ENCODE peak calls at places on chromosomes 13 and 19, in four cellular contexts. V is AG04449, E is cardiac muscle cell, R is pancreas. S is an unnamed sample.

GRCh38 chr13:100895656-100896055 is 221.1 kb upstream of the TMTC4 start:
- DNase-seq in V (no peak), E (no peak), R (no peak), S (no peak)

GRCh38 chr19:9431475-9431874 is 3.9 kb downstream of the ZNF266 start:
- DNase-seq in V (no peak), E (peak; percentile 49), R (no peak), S (no peak)

GRCh38 chr13:35388979-35389378 is 87.5 kb downstream of the MAB21L1 start:
- DNase-seq in V (no peak), E (peak; percentile 47), R (no peak), S (peak; percentile 3)

GRCh38 chr19:49355890-49356289 is 6.3 kb downstream of the TEAD2 start:
- DNase-seq in V (no peak), E (peak; percentile 72), R (no peak), S (no peak)

GRCh38 chr19:2834294-2834871 is 6.9 kb upstream of the ZNF555 start:
- DNase-seq in V (no peak), E (no peak), R (no peak), S (no peak)

GRCh38 chr13:102620512-102620911 is 23.7 kb downstream of the TPP2 start:
- DNase-seq in V (no peak), E (no peak), R (no peak), S (no peak)

GRCh38 chr13:101623469-101624209 is 171.2 kb downstream of the ITGBL1 start:
- DNase-seq in V (no peak), E (no peak), R (no peak), S (peak; percentile 73)

GRCh38 chr13:27953671-27954405 is 15.3 kb downstream of the CDX2 start:
- DNase-seq in V (no peak), E (peak; percentile 79), R (peak; percentile 98), S (peak; percentile 61)

GRCh38 chr19:38692458-38693379 is 45.3 kb downstream of the ACTN4 start:
- DNase-seq in V (no peak), E (no peak), R (peak; percentile 50), S (no peak)

GRCh38 chr13:112366907-112367646 is 9.1 kb upstream of the SPACA7 start:
- DNase-seq in V (no peak), E (no peak), R (no peak), S (no peak)

GRCh38 chr19:37997911-37998344 is 90.9 kb downstream of the SIPA1L3 start:
- DNase-seq in V (peak; percentile 78), E (peak; percentile 90), R (no peak), S (peak; percentile 81)

GRCh38 chr19:49057636-49058234 is at the start of gene CGB7:
- DNase-seq in V (no peak), E (peak; percentile 59), R (peak; percentile 85), S (peak; percentile 48)

GRCh38 chr13:41502676-41503075 is 45.3 kb downstream of the RGCC start:
- DNase-seq in V (no peak), E (no peak), R (no peak), S (no peak)

GRCh38 chr19:15159251-15159650 is 41.5 kb downstream of the NOTCH3 start:
- DNase-seq in V (no peak), E (no peak), R (no peak), S (no peak)

GRCh38 chr13:87403748-87404432 is 267.3 kb upstream of the SLITRK5 start:
- DNase-seq in V (no peak), E (no peak), R (no peak), S (no peak)

GRCh38 chr13:49300716-49301589 is 53.2 kb downstream of the CDADC1 start:
- DNase-seq in V (no peak), E (peak; percentile 82), R (no peak), S (peak; percentile 82)

GRCh38 chr19:33339750-33340029 is 33.8 kb upstream of the CEBPG start:
- DNase-seq in V (no peak), E (no peak), R (no peak), S (no peak)

GRCh38 chr19:17576758-17577532 is 21.5 kb downstream of the COLGALT1 start:
- DNase-seq in V (no peak), E (peak; percentile 51), R (no peak), S (peak; percentile 44)

GRCh38 chr13:29270536-29271045 is 324.9 kb downstream of the SLC7A1 start:
- DNase-seq in V (no peak), E (no peak), R (no peak), S (no peak)

GRCh38 chr13:49836516-49836915 is 44.0 kb upstream of the KPNA3 start:
- DNase-seq in V (no peak), E (no peak), R (peak; percentile 55), S (no peak)

GRCh38 chr19:12646551-12646950 is 20.0 kb downstream of the MAN2B1 start:
- DNase-seq in V (no peak), E (no peak), R (no peak), S (no peak)

GRCh38 chr19:58129284-58129683 is 21.3 kb downstream of the ZNF329 start:
- DNase-seq in V (no peak), E (no peak), R (no peak), S (no peak)

GRCh38 chr19:18770663-18771327 is 20.3 kb downstream of the COMP start:
- DNase-seq in V (no peak), E (no peak), R (no peak), S (no peak)

GRCh38 chr19:18769989-18770528 is 21.0 kb downstream of the COMP start:
- DNase-seq in V (no peak), E (no peak), R (no peak), S (no peak)

GRCh38 chr19:18772620-18773587 is 18.2 kb downstream of the COMP start:
- DNase-seq in V (no peak), E (no peak), R (no peak), S (no peak)

GRCh38 chr19:18773682-18774081 is 17.4 kb downstream of the COMP start:
- DNase-seq in V (no peak), E (no peak), R (no peak), S (no peak)

GRCh38 chr19:18771328-18772242 is 19.5 kb downstream of the COMP start:
- DNase-seq in V (no peak), E (no peak), R (no peak), S (no peak)
- H3K4me3 ChIP-seq in V (no peak overlapping the region), E (no peak overlapping the region), R (no peak overlapping the region), S (no peak overlapping the region)

DNA sequence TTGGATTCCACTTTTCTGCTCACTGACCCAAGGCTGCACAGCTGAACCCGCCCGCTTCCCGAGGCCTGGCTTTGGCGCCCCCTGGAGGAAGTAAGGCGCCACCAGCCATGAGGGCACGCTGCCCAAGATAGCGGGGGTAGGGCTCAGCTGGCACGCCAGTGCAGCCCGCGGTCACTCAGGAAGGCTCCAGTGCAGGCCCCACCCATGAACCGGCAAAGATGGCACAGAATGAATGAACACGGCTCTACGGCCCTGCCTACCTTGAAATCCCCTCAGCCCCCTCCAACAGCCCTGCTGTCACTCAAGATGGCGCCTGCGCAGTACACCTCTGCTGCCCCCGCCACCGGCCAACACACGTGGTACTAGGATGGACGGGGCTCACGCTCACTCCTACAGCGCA is 3.0 kb downstream of the PEG3 start:
- DNase-seq in V (no peak), E (peak; percentile 77), R (peak; percentile 84), S (peak; percentile 10)
- TF ChIP-seq CTCF in V (no peak), E (peak; percentile 48), R (peak; percentile 64), S (peak; percentile 11)

DNA sequence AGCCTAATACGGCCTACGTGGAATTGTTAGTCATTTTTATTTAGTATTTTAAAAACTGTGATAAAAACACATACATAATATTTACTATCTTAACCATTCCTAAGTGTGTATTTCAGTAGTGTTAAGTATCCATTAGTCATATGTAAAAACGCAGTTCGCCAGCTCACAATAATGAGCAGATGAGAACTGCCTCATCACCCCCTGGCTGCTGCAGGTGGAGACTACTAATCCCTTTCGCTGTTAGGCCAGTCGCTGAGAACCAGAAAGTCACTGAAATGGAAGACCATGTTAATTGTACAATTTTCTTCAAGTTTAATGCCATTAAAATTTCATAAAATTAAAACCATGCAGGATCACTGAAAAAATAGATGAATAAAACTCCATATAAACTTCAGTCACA is 1.6 kb downstream of the ESD start:
- DNase-seq in V (no peak), E (no peak), R (no peak), S (no peak)
- H3K4me3 ChIP-seq in V (no peak overlapping the region), E (no peak overlapping the region), R (no peak overlapping the region), S (no peak overlapping the region)

GRCh38 chr13:31824705-31825512 is 85.6 kb downstream of the RXFP2 start:
- DNase-seq in V (no peak), E (peak; percentile 52), R (no peak), S (peak; percentile 51)
- TF ChIP-seq CTCF in V (no peak), E (peak; percentile 24), R (no peak), S (peak; percentile 46)

GRCh38 chr13:36819811-36820140 is 754 bp downstream of the RFXAP start:
- DNase-seq in V (no peak), E (peak; percentile 33), R (no peak), S (peak; percentile 35)

GRCh38 chr13:36818483-36819063 is 449 bp upstream of the RFXAP start:
- DNase-seq in V (no peak), E (no peak), R (no peak), S (no peak)

GRCh38 chr13:36819064-36819810 is at the start of gene RFXAP:
- DNase-seq in V (no peak), E (peak; percentile 92), R (peak; percentile 98), S (peak; percentile 81)

GRCh38 chr13:36820222-36820621 is 1.2 kb downstream of the RFXAP start:
- DNase-seq in V (no peak), E (no peak), R (no peak), S (no peak)

DNA sequence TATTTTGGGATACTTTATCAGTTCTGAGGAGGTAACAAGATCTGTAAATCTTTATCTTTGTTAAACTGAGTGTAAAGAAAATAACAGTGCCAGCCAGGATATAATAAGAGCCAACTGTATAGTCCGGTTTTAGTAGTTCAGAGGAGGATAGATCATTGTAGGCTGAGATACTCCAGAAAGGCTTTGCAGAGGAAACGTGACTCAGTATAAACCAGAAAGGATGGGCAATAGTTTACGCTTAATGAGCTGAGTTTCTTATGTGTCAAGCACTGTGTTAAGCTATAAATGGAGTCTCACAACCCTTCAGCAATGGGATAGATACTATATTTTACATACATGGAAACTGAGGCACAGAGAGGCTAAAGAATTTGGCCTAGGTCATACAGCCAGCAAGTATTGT is 3.8 kb downstream of the RFXAP start:
- DNase-seq in V (no peak), E (peak; percentile 15), R (no peak), S (no peak)
- H3K4me3 ChIP-seq in V (no peak overlapping the region), E (no peak overlapping the region), R (no peak overlapping the region), S (no peak overlapping the region)

GRCh38 chr19:30153326-30154210 is 211.5 kb downstream of the URI1 start:
- DNase-seq in V (no peak), E (no peak), R (no peak), S (no peak)

GRCh38 chr19:30158067-30158892 is 213.9 kb upstream of the ZNF536 start:
- DNase-seq in V (no peak), E (no peak), R (no peak), S (no peak)

GRCh38 chr19:30156646-30157045 is 214.6 kb downstream of the URI1 start:
- DNase-seq in V (no peak), E (no peak), R (no peak), S (no peak)

GRCh38 chr19:30154410-30154809 is 212.4 kb downstream of the URI1 start:
- DNase-seq in V (no peak), E (no peak), R (no peak), S (no peak)

GRCh38 chr19:30155529-30156200 is 213.6 kb downstream of the URI1 start:
- DNase-seq in V (no peak), E (no peak), R (no peak), S (no peak)
- TF ChIP-seq CTCF in V (no peak), E (no peak), R (no peak), S (no peak)